ENCODE peak calls at places on chromosomes 11 and 22, in nine cellular contexts. T is AG04450; U is sigmoid colon; J is heart left ventricle; S is CD8-positive, alpha-beta T cell; R is endothelial cell of umbilical vein; G is mesendoderm; K is uterus; C is tibial artery. V is an unnamed sample.

GRCh38 chr11:13939952-13940610 is 22.4 kb upstream of the SPON1 start:
- DNase-seq in R (no peak), J (no peak), S (no peak), G (peak; percentile 90), U (no peak), C (no peak), K (no peak), T (no peak), V (no peak)

GRCh38 chr22:39414886-39415285 is 15.3 kb downstream of the TAB1 start:
- DNase-seq in G (no peak), J (peak; percentile 62), S (no peak), T (no peak), R (no peak), U (no peak), C (no peak), K (no peak), V (no peak)

GRCh38 chr11:105489431-105489830 is 120.4 kb upstream of the GRIA4 start:
- DNase-seq in T (no peak), K (no peak), J (no peak), G (no peak), R (no peak), U (no peak), S (no peak), C (no peak), V (no peak)

GRCh38 chr11:64250875-64251721 is at the start of gene PLCB3:
- DNase-seq in S (peak; percentile 51), R (peak; percentile 40), G (peak; percentile 53), U (peak; percentile 79), C (no peak), T (no peak), J (peak; percentile 65), K (peak; percentile 70), V (peak; percentile 79)

GRCh38 chr11:122330466-122330865 is 214.5 kb upstream of the BLID start:
- DNase-seq in T (no peak), C (no peak), K (no peak), J (no peak), R (no peak), G (no peak), U (no peak), S (no peak), V (no peak)

GRCh38 chr11:17354070-17354924 is 2.7 kb downstream of the NCR3LG1 start:
- DNase-seq in T (peak; percentile 26), J (peak; percentile 65), K (peak; percentile 29), C (peak; percentile 66), S (peak; percentile 27), R (peak; percentile 77), U (peak; percentile 72), G (peak; percentile 84), V (peak; percentile 72)

GRCh38 chr11:128868851-128869671 is 2.0 kb upstream of the KCNJ1 start:
- DNase-seq in S (no peak), J (no peak), U (no peak), K (no peak), C (no peak), G (no peak), R (no peak), T (no peak), V (no peak)

GRCh38 chr22:19446603-19447387 is 716 bp downstream of the C22orf39 start:
- DNase-seq in K (no peak), T (no peak), J (no peak), G (peak; percentile 70), C (no peak), S (no peak), R (no peak), U (no peak), V (no peak)

GRCh38 chr22:31192513-31192912 is 19.6 kb upstream of the LIMK2 start:
- DNase-seq in G (peak; percentile 87), J (no peak), C (no peak), S (no peak), K (no peak), R (no peak), T (peak; percentile 21), U (no peak), V (no peak)

GRCh38 chr22:39183991-39184585 is 31.6 kb upstream of the CBX7 start:
- DNase-seq in S (no peak), C (peak; percentile 55), G (peak; percentile 56), R (peak; percentile 22), K (no peak), T (no peak), J (no peak), U (no peak), V (no peak)

GRCh38 chr11:57899378-57899777 is 124.3 kb upstream of the OR9Q1 start:
- DNase-seq in R (no peak), C (no peak), U (no peak), G (no peak), J (no peak), S (no peak), K (no peak), T (no peak), V (no peak)

GRCh38 chr11:57901278-57901677 is 122.4 kb upstream of the OR9Q1 start:
- DNase-seq in S (no peak), R (no peak), C (no peak), K (no peak), G (peak; percentile 48), U (no peak), J (no peak), T (no peak), V (no peak)

GRCh38 chr11:57903011-57903410 is 120.7 kb upstream of the OR9Q1 start:
- DNase-seq in K (no peak), C (no peak), T (no peak), U (no peak), G (peak; percentile 88), R (no peak), J (no peak), S (no peak), V (no peak)

GRCh38 chr11:57901756-57902155 is 121.9 kb upstream of the OR9Q1 start:
- DNase-seq in C (no peak), J (no peak), R (no peak), G (peak; percentile 54), K (no peak), S (no peak), T (no peak), U (no peak), V (no peak)

DNA sequence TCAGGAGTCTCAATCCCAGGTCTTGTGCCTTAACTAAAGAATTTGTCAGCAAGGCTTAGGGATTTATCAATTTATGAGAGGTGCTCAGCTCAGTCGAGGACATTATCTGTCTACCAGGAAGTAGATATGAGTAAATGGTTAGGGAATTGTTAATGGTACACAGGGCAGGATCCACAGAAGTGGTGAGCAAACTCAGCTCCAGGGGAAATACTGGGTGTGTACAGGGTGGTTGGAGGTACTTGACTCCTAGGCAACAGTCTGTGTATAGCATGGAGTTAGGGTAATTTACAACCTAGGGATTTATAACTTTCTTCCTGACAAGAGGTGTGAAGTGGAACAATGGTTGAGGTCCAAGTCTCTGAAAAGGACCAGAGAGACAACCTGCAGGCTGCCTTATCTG is 123.4 kb upstream of the OR9Q1 start:
- DNase-seq in S (no peak), G (peak; percentile 58), R (no peak), U (no peak), J (no peak), T (no peak), K (no peak), C (no peak), V (no peak)
- H3K27ac ChIP-seq in S (no peak overlapping the region), G (no peak overlapping the region), R (no peak overlapping the region), U (no peak overlapping the region), J (no peak overlapping the region), T (no peak overlapping the region), K (no peak overlapping the region), C (no peak overlapping the region), V (no peak overlapping the region)

DNA sequence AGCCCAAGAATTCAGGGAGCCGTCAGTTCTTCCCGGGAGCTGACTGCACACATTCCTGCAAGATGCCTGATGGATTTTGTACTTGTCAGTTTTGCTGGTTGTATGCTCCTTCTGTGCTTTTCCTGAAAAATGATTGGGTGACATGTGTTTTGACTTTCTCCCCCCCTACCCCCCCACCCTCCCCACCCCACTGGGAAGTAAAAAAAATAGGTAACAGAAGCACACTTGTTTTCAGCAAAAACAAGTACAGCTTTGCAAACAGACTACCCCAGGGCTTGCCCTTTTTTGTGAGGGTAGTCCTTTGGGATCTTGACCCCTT is 1.1 kb downstream of the PPFIA1 start:
- DNase-seq in T (no peak), J (no peak), K (no peak), U (peak; percentile 45), G (no peak), S (no peak), R (no peak), C (no peak), V (no peak)
- H3K4me3 ChIP-seq in T (peak overlapping the region; percentile 84), J (peak overlapping the region; percentile 97), K (peak overlapping the region; percentile 56), U (peak overlapping the region; percentile 98), G (peak overlapping the region; percentile 79), S (peak overlapping the region; percentile 61), R (peak overlapping the region; percentile 87), C (peak overlapping the region; percentile 88), V (peak overlapping the region; percentile 85)

DNA sequence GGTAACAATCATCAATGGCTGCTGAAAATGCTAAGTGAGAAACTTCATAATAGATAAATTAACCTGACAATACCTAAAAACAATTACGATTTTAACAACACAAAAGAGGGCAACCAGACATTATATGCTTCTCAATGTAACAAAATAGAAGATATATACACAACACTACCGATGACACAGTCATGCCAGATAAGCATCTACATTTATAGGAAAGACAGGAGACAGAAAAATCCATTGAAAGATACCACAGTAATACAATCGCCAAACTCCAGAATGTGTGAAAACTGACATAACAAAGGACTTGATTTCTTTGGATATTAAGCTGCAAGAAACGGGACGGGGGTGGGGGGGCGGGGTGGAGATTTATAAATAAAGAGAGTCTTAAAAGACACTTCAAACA is 28.3 kb downstream of the USP28 start:
- DNase-seq in R (no peak), G (no peak), K (no peak), U (no peak), C (no peak), J (no peak), S (no peak), T (no peak), V (no peak)
- H3K27me3 ChIP-seq in R (no peaks in the 10 kb centered on the region), G (no peaks in the 10 kb centered on the region), K (no peaks in the 10 kb centered on the region), U (no peaks in the 10 kb centered on the region), C (no peaks in the 10 kb centered on the region), J (no peaks in the 10 kb centered on the region), S (no peaks in the 10 kb centered on the region), T (no peaks in the 10 kb centered on the region), V (no peaks in the 10 kb centered on the region)

GRCh38 chr11:116852261-116853125 is 15.1 kb upstream of the APOA1 start:
- DNase-seq in G (no peak), S (no peak), J (no peak), U (no peak), K (peak; percentile 35), T (no peak), R (peak; percentile 63), C (peak; percentile 58), V (no peak)
- H3K27ac ChIP-seq in G (no peak overlapping the region), S (peak overlapping the region; percentile 31), J (no peak overlapping the region), U (no peak overlapping the region), K (no peak overlapping the region), T (peak overlapping the region; percentile 39), R (no peak overlapping the region), C (peak overlapping the region; percentile 46), V (peak overlapping the region; percentile 3)

DNA sequence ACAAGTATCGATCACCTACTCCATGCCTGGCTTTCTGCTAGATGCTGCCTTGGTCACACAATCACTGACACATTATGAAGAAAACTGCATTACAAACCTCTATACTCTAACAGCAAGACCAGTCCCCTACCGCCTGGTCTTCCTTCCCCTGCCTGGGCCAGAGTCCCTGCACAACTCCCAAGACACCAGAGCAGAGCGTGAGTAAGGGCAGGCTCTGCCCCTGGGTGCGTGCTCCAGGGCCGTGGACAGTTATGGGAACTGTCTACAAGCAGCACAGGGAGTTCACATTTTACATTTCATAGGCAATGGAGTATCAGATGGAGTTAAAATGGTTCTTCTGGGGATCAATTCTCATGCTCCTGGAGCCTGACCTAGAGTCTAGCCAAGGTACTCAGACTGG is 6.5 kb downstream of the FZD4 start:
- DNase-seq in S (no peak), R (no peak), J (peak; percentile 40), U (no peak), C (no peak), K (no peak), G (no peak), T (no peak), V (no peak)
- H3K4me3 ChIP-seq in S (no peak overlapping the region), R (no peak overlapping the region), J (peak overlapping the region; percentile 97), U (no peak overlapping the region), C (peak overlapping the region; percentile 89), K (no peak overlapping the region), G (no peak overlapping the region), T (no peak overlapping the region), V (no peak overlapping the region)